ENCODE peak calls at places on chromosome 21, in five cellular contexts. B, I, H, D and R are unnamed samples.

GRCh38 chr21:15057290-15057689 is 7.5 kb downstream of the NRIP1 start:
- DNase-seq in B (no peak), I (no peak), H (no peak), D (no peak), R (no peak)

GRCh38 chr21:42125571-42126544 is 54.7 kb downstream of the UMODL1 start:
- DNase-seq in B (no peak), I (peak; percentile 54), H (peak; percentile 59), D (peak; percentile 17), R (peak; percentile 35)

GRCh38 chr21:34576043-34576466 is 38.9 kb downstream of the RCAN1 start:
- DNase-seq in B (no peak), I (peak; percentile 19), H (peak; percentile 60), D (no peak), R (no peak)

GRCh38 chr21:31553926-31554325 is 105.6 kb upstream of the SOD1 start:
- DNase-seq in B (no peak), I (no peak), H (no peak), D (no peak), R (no peak)

GRCh38 chr21:31030367-31031106 is 7.7 kb downstream of the KRTAP19-8 start:
- DNase-seq in B (no peak), I (no peak), H (no peak), D (no peak), R (no peak)

GRCh38 chr21:38219049-38219628 is 37.7 kb upstream of the KCNJ15 start:
- DNase-seq in B (peak; percentile 82), I (peak; percentile 55), H (peak; percentile 79), D (peak; percentile 62), R (peak; percentile 49)

GRCh38 chr21:37319551-37319950 is 47.0 kb upstream of the DYRK1A start:
- DNase-seq in B (no peak), I (no peak), H (no peak), D (no peak), R (no peak)

GRCh38 chr21:41168391-41169257 is 664 bp downstream of the BACE2 start:
- DNase-seq in B (peak; percentile 63), I (peak; percentile 72), H (peak; percentile 68), D (peak; percentile 46), R (no peak)

GRCh38 chr21:38831526-38832467 is 26.1 kb downstream of the ETS2 start:
- DNase-seq in B (peak; percentile 92), I (peak; percentile 94), H (peak; percentile 98), D (peak; percentile 40), R (peak; percentile 63)

GRCh38 chr21:27528697-27529096 is 561.8 kb upstream of the ADAMTS5 start:
- DNase-seq in B (no peak), I (no peak), H (peak; percentile 61), D (no peak), R (no peak)
- H3K9me3 ChIP-seq in B (no peaks in the 10 kb centered on the region), I (no peaks in the 10 kb centered on the region), H (no peaks in the 10 kb centered on the region), D (no peaks in the 10 kb centered on the region), R (no peaks in the 10 kb centered on the region)

GRCh38 chr21:40165671-40166070 is 298.4 kb downstream of the PCP4 start:
- DNase-seq in B (no peak), I (peak; percentile 74), H (no peak), D (no peak), R (no peak)
- TF ChIP-seq CTCF in B (no peak), I (no peak), H (no peak), D (no peak), R (no peak)

GRCh38 chr21:44813727-44814126 is 4.1 kb downstream of the SUMO3 start:
- DNase-seq in B (no peak), I (no peak), H (no peak), D (no peak), R (no peak)
- H3K4me1 ChIP-seq in B (peaks cover 14% of the 10 kb centered on the region), I (no peaks in the 10 kb centered on the region), H (peaks cover 8% of the 10 kb centered on the region), D (no peaks in the 10 kb centered on the region), R (peaks cover 9% of the 10 kb centered on the region)

DNA sequence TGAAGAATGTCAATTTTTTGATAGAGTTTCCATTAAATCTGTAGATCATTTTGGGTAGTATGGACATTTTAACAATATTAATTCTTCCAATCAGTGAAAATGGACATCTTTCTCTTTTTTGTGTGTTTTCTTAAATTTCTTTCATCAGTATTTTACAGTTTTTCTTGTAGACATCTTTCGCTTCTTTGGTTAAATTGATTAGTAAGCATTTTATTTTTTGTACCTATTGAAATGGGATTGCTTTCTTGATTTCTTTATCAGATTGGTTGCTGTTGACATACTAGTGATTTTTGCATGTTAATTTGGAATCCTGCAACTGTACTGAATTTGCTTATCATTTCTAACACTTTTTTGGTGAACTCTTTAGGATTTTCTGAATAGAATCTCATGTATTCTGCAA is 683.2 kb upstream of the NCAM2 start:
- DNase-seq in B (no peak), I (no peak), H (no peak), D (no peak), R (no peak)
- H3K9me3 ChIP-seq in B (no peaks in the 10 kb centered on the region), I (peaks cover 3% of the 10 kb centered on the region), H (peaks cover 6% of the 10 kb centered on the region), D (no peaks in the 10 kb centered on the region), R (no peaks in the 10 kb centered on the region)

DNA sequence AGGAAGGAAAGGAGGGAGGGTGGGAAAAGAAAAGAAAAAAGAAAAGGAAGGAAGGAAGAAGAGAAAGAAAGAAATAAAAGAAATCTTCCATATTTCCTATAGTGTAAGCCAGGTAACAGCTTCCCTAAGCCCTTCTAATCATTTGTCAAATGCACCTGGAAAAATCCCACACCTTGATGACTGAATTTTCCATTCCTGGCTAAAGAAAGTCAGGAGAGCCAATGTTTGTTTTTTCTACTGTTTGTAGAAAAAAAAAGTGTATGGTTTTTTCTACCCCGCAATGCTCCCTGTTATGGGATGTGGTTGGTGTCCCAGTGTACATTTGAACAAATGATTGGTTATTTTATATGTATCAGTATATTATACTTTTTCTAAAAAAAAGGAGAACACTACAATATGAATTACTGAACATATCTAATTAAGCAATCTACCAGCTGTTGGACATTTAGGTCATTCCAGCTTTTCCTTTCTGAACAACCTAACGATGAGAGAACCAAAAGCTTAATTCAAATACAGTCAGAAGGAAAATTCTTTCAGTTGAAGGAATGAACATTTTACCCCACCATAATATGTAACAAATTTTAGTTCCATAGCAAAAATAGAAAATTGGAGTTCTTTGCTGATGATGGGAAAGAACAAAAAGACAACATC is 355.0 kb downstream of the SETD4 start:
- DNase-seq in B (no peak), I (no peak), H (no peak), D (peak; percentile 60), R (no peak)
- TF ChIP-seq CTCF in B (no peak), I (no peak), H (no peak), D (no peak), R (no peak)

GRCh38 chr21:45292399-45293213 is 4.9 kb upstream of the POFUT2 start:
- DNase-seq in B (peak; percentile 95), I (peak; percentile 57), H (peak; percentile 86), D (peak; percentile 77), R (peak; percentile 85)

GRCh38 chr21:45295576-45296365 is 8.1 kb upstream of the POFUT2 start:
- DNase-seq in B (peak; percentile 77), I (peak; percentile 83), H (peak; percentile 91), D (no peak), R (no peak)

GRCh38 chr21:45293214-45293725 is 5.6 kb upstream of the POFUT2 start:
- DNase-seq in B (peak; percentile 73), I (no peak), H (no peak), D (no peak), R (no peak)

GRCh38 chr21:45294509-45295291 is 7.0 kb upstream of the POFUT2 start:
- DNase-seq in B (peak; percentile 98), I (peak; percentile 99), H (peak; percentile 100), D (no peak), R (peak; percentile 41)

DNA sequence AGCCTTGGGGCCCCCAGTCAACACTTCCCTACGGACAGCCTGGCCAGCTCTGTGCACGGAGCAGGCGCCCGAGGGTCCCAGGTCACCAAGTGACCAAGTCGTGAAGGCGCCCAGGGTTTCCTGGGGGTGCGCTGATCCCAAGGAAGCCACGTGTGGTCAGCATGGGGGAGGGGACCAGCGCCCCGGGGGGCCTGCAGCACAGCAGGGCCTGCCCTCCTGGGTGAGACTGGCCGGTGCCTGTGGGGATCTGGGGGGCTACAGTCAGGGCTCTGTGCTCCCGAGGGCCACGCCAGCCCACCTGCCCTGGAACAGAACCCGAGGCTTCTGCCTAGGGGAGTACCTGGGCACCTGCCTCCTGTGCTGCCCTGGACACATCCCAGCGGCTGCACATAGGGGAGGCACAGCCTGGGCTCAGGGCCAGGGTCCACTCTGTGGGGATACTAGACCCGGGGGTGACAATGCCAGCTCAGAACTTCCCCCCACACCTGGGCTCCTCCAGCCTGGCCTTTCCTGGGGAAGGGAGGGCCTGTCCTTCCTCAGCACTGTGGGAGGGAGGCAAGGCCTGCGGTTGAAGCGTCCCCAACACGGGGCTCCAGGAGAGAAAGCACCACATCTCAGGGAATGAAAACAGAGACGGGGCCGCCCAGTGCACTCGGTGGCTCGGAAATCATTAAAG is 6.2 kb upstream of the POFUT2 start:
- DNase-seq in B (peak; percentile 70), I (no peak), H (no peak), D (no peak), R (no peak)
- H3K4me1 ChIP-seq in B (peaks cover 60% of the 10 kb centered on the region), I (peaks cover 48% of the 10 kb centered on the region), H (peaks cover 34% of the 10 kb centered on the region), D (peaks cover 4% of the 10 kb centered on the region), R (peaks cover 46% of the 10 kb centered on the region)

DNA sequence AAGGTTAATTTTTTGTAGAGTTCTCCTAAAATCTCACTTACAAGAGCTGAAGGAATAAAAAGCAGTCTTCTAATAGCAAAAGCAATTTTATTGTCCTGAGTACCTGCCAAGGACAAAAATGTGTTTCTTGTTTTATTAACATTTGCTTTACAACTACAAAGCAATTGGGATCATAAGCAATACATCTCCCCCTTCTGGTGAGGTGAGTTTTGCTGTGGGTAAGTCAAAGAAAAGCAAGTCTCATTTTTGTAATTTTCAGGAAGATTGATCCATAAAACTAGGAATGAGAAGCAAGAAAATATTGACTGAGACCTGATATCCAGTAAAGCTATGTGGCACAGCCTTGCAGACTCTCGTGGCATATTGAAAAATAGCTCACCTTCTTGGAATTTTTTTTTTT is 2162.7 kb downstream of the NCAM2 start:
- DNase-seq in B (no peak), I (no peak), H (no peak), D (no peak), R (no peak)
- H3K9me3 ChIP-seq in B (no peaks in the 10 kb centered on the region), I (no peaks in the 10 kb centered on the region), H (no peaks in the 10 kb centered on the region), D (no peaks in the 10 kb centered on the region), R (no peaks in the 10 kb centered on the region)